ENCODE peak calls at places on chromosomes 1 and 21, in eight cellular contexts. O, B, L, Y, G, Q, Z and F are unnamed samples.

GRCh38 chr1:29524285-29525065 is 288.2 kb downstream of the PTPRU start:
- DNase-seq in B (peak), Z (no peak), L (no peak), Y (no peak), O (no peak), Q (no peak), G (no peak), F (no peak)

GRCh38 chr21:35488941-35489340 is 439.8 kb upstream of the RUNX1 start:
- DNase-seq in Q (no peak), B (no peak), G (no peak), Y (no peak), L (no peak), O (no peak), Z (no peak), F (no peak)

GRCh38 chr1:110976089-110976488 is 12.4 kb upstream of the LRIF1 start:
- DNase-seq in B (no peak), Z (no peak), Y (no peak), G (no peak), O (no peak), L (no peak), Q (no peak), F (no peak)

GRCh38 chr1:149844650-149845255 is 54.6 kb upstream of the BOLA1 start:
- DNase-seq in Y (no peak), Q (no peak), Z (peak), G (no peak), O (no peak), L (no peak), B (no peak), F (no peak)

GRCh38 chr1:55140546-55140983 is 74.6 kb downstream of the USP24 start:
- DNase-seq in B (no peak), Q (peak), Y (peak), G (peak), Z (peak), O (no peak), L (peak), F (no peak)

GRCh38 chr1:44592208-44593145 is 81.8 kb downstream of the TMEM53 start:
- DNase-seq in O (no peak), G (peak), Y (no peak), Z (no peak), Q (no peak), B (no peak), L (no peak), F (no peak)

GRCh38 chr21:32475162-32475812 is 62.8 kb downstream of the EVA1C start:
- DNase-seq in Y (no peak), B (no peak), Z (no peak), G (no peak), O (no peak), Q (no peak), L (no peak), F (no peak)

GRCh38 chr1:74480068-74480467 is 32.3 kb downstream of the LRRC53 start:
- DNase-seq in B (no peak), G (no peak), Z (no peak), Y (no peak), Q (no peak), L (no peak), O (no peak), F (no peak)

GRCh38 chr21:28758883-28759242 is 233.8 kb downstream of the LTN1 start:
- DNase-seq in B (no peak), Z (no peak), Q (no peak), G (no peak), L (no peak), Y (no peak), O (no peak), F (no peak)

GRCh38 chr1:212928323-212929281 is 21.7 kb upstream of the VASH2 start:
- DNase-seq in B (no peak), Z (peak), Q (no peak), G (no peak), Y (no peak), L (no peak), O (no peak), F (no peak)

GRCh38 chr1:230495891-230496385 is 69.8 kb upstream of the PGBD5 start:
- DNase-seq in Y (no peak), Z (no peak), Q (no peak), O (peak), L (no peak), B (no peak), G (no peak), F (no peak)

GRCh38 chr1:180563013-180563827 is 4.5 kb downstream of the OVAAL start:
- DNase-seq in B (no peak), O (no peak), Z (no peak), Q (peak), Y (no peak), G (no peak), L (no peak), F (no peak)

GRCh38 chr21:25461730-25462129 is 145.6 kb downstream of the MRPL39 start:
- DNase-seq in L (no peak), G (no peak), B (no peak), O (no peak), Z (no peak), Q (no peak), Y (no peak), F (no peak)

GRCh38 chr1:211511947-211512346 is 20.0 kb upstream of the RD3 start:
- DNase-seq in O (no peak), G (no peak), Q (no peak), Z (no peak), Y (peak), L (no peak), B (no peak), F (no peak)

GRCh38 chr1:208249300-208249699 is 5.1 kb upstream of the PLXNA2 start:
- DNase-seq in Q (no peak), Y (no peak), B (no peak), Z (no peak), L (no peak), O (no peak), G (no peak), F (no peak)

GRCh38 chr1:103110701-103111100 is 2.4 kb upstream of the COL11A1 start:
- DNase-seq in G (no peak), Y (no peak), L (no peak), Z (peak), Q (no peak), B (no peak), O (no peak), F (no peak)

GRCh38 chr1:93708734-93709481 is 27.3 kb upstream of the BCAR3 start:
- DNase-seq in Q (peak), O (peak), B (no peak), Z (no peak), L (no peak), Y (no peak), G (no peak), F (no peak)

GRCh38 chr1:60425528-60425927 is 352.0 kb upstream of the C1orf87 start:
- DNase-seq in B (no peak), Q (no peak), O (no peak), L (no peak), Z (peak), G (no peak), Y (no peak), F (no peak)

DNA sequence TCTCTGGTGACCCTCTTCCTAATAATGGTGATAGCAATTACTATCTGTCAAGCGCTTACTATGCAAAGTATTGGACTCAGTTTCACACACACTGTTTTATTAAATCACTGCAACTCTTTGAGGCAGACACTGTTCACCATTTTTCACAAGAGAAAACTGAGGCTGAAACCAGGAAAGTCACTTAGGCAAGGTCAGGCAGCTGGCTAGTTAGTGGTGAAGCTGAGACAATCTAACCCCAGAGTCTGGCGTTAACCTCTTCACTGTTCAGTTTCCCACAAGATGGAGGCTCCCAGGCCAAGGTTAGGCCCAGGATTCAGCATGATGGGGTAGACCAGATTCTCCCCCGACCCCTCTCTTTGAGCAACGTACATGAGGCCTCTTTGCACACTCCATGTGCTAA is 4.8 kb upstream of the GJA8 start:
- DNase-seq in Y (no peak), G (no peak), O (no peak), Q (no peak), L (no peak), Z (no peak), B (no peak), F (no peak)
- H3K27ac ChIP-seq in Y (no peak), G (no peak), O (no peak), Q (no peak), L (no peak), Z (no peak), B (no peak), F (peak)

DNA sequence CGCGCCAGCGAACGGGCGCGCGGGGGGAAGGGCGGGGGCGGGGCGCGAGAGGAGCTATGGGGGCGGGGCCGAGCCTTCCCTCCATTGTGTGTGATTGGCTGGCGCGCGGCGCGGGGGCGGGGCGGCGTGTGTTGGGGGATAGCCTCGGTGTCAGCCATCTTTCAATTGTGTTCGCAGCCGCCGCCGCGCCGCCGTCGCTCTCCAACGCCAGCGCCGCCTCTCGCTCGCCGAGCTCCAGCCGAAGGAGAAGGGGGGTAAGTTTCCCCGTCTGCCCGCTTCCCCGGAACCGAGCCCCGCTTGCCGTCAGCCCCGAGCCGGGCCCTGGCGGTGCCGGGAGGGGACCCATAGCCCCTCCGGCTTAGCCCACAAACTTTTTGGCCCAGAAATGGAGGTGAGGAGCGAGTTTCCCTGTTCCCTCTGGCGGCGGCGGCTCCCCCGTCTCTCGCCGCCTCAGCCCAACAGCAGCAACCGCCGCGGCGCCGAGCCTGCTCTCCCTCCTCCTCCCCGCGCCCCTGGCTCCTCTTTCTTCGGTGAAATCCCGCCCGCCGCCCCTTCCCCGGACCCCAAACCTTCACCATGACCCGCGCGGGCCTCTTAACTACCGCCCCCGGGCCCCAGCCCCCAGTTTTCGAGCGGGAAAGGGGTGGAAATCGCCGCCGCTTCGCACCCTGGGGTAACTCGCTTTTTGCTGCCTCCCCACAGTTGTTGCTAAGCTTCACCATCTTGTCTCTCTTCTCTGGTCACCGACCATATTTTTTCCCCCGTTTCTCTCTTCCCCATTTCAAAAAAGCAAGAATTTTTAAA is at the start of gene H3-3A:
- DNase-seq in Z (peak), L (peak), Q (peak), G (peak), B (peak), Y (peak), O (peak), F (peak)
- H3K27ac ChIP-seq in Z (peak), L (peak), Q (peak), G (peak), B (peak), Y (peak), O (peak), F (peak)

GRCh38 chr1:63864224-63864623 is 90.4 kb downstream of the ROR1 start:
- DNase-seq in Z (no peak), B (no peak), Y (peak), G (no peak), L (no peak), O (no peak), Q (no peak), F (no peak)
- H3K27ac ChIP-seq in Z (no peak), B (no peak), Y (no peak), G (no peak), L (no peak), O (no peak), Q (no peak), F (no peak)

GRCh38 chr21:16307256-16307655 is 577.5 kb downstream of the USP25 start:
- DNase-seq in Z (no peak), O (no peak), Q (no peak), G (no peak), L (no peak), Y (no peak), B (no peak), F (no peak)

GRCh38 chr21:16302851-16303282 is 573.1 kb downstream of the USP25 start:
- DNase-seq in L (no peak), Q (peak), Y (no peak), Z (no peak), B (no peak), O (peak), G (no peak), F (peak)

GRCh38 chr21:16305686-16306085 is 575.9 kb downstream of the USP25 start:
- DNase-seq in Q (no peak), G (no peak), Z (peak), O (no peak), B (no peak), Y (no peak), L (no peak), F (no peak)

GRCh38 chr21:16304189-16304588 is 574.4 kb downstream of the USP25 start:
- DNase-seq in O (no peak), Z (no peak), B (no peak), Y (no peak), Q (no peak), L (no peak), G (no peak), F (no peak)

DNA sequence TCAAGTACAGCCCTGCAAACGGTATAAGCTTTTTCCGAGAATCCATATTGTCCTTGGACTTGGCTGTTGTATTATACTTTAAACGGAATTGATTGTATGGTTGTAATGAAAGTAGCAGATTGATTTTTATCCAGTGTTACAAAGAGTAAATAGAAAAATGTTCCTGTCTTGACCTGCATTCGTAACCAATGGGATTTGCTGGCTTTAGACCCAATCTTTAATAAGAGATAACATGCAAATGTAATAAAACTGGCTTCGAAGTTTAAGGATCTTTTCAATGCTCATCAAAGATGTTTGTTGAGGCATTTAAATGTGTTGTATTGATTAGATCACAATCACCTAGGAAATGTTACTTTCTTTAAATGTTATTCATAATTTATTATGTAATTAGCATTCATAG is 574.9 kb downstream of the USP25 start:
- DNase-seq in Z (no peak), Y (no peak), Q (no peak), L (no peak), B (no peak), G (no peak), O (no peak), F (no peak)
- H3K27ac ChIP-seq in Z (no peak), Y (no peak), Q (no peak), L (no peak), B (peak), G (peak), O (no peak), F (no peak)

GRCh38 chr1:3069491-3070303 is 694 bp downstream of the PRDM16 start:
- DNase-seq in O (peak), L (no peak), Q (peak), G (no peak), B (no peak), Z (peak), Y (no peak), F (peak)
- H3K27ac ChIP-seq in O (peak), L (no peak), Q (peak), G (peak), B (peak), Z (no peak), Y (no peak), F (peak)